ENCODE peak calls at places on chromosome 1, in eight cellular contexts. One of them, this sample, is unnamed.

GRCh38 chr1:16120411-16120810 is 35.5 kb downstream of the EPHA2 start:
- DNase-seq in heart right ventricle: no peak
- DNase-seq in NCI-H2081: no peak
- DNase-seq in stimulated activated CD4-positive, alpha-beta T cell treated with anti-CD3 and anti-CD28 coated beads, TNF-alpha, amount 100 ng/mL, for 48 hours: no peak
- DNase-seq in AG08396: no peak
- DNase-seq in CD8-positive, alpha-beta memory T cell: no peak
- DNase-seq in stimulated activated CD8-positive, alpha-beta memory T cell treated with anti-CD3 and anti-CD28 coated beads, Interleukin-2, amount 100 ng/mL, for 1 hour: no peak
- DNase-seq in HT-29: no peak
- DNase-seq in this sample: no peak

GRCh38 chr1:77347646-77348045 is 65.8 kb downstream of the AK5 start:
- DNase-seq in AG08396: peak
- DNase-seq in stimulated activated CD4-positive, alpha-beta T cell treated with anti-CD3 and anti-CD28 coated beads, TNF-alpha, amount 100 ng/mL, for 48 hours: peak
- DNase-seq in heart right ventricle: no peak
- DNase-seq in stimulated activated CD8-positive, alpha-beta memory T cell treated with anti-CD3 and anti-CD28 coated beads, Interleukin-2, amount 100 ng/mL, for 1 hour: no peak
- DNase-seq in NCI-H2081: no peak
- DNase-seq in CD8-positive, alpha-beta memory T cell: no peak
- DNase-seq in HT-29: no peak
- DNase-seq in this sample: no peak

GRCh38 chr1:81208441-81208840 is 592.3 kb upstream of the ADGRL2 start:
- DNase-seq in AG08396: no peak
- DNase-seq in HT-29: no peak
- DNase-seq in heart right ventricle: no peak
- DNase-seq in stimulated activated CD4-positive, alpha-beta T cell treated with anti-CD3 and anti-CD28 coated beads, TNF-alpha, amount 100 ng/mL, for 48 hours: no peak
- DNase-seq in CD8-positive, alpha-beta memory T cell: no peak
- DNase-seq in stimulated activated CD8-positive, alpha-beta memory T cell treated with anti-CD3 and anti-CD28 coated beads, Interleukin-2, amount 100 ng/mL, for 1 hour: no peak
- DNase-seq in NCI-H2081: no peak
- DNase-seq in this sample: peak

GRCh38 chr1:62415687-62416086 is 21.2 kb upstream of the USP1 start:
- DNase-seq in stimulated activated CD4-positive, alpha-beta T cell treated with anti-CD3 and anti-CD28 coated beads, TNF-alpha, amount 100 ng/mL, for 48 hours: no peak
- DNase-seq in HT-29: no peak
- DNase-seq in CD8-positive, alpha-beta memory T cell: no peak
- DNase-seq in NCI-H2081: no peak
- DNase-seq in stimulated activated CD8-positive, alpha-beta memory T cell treated with anti-CD3 and anti-CD28 coated beads, Interleukin-2, amount 100 ng/mL, for 1 hour: no peak
- DNase-seq in AG08396: no peak
- DNase-seq in heart right ventricle: no peak
- DNase-seq in this sample: no peak

GRCh38 chr1:48673725-48674124 is 103.0 kb downstream of the BEND5 start:
- DNase-seq in NCI-H2081: no peak
- DNase-seq in HT-29: peak
- DNase-seq in stimulated activated CD8-positive, alpha-beta memory T cell treated with anti-CD3 and anti-CD28 coated beads, Interleukin-2, amount 100 ng/mL, for 1 hour: no peak
- DNase-seq in heart right ventricle: no peak
- DNase-seq in AG08396: no peak
- DNase-seq in CD8-positive, alpha-beta memory T cell: no peak
- DNase-seq in stimulated activated CD4-positive, alpha-beta T cell treated with anti-CD3 and anti-CD28 coated beads, TNF-alpha, amount 100 ng/mL, for 48 hours: no peak
- DNase-seq in this sample: no peak

GRCh38 chr1:27138927-27139326 is 16.0 kb downstream of the SLC9A1 start:
- DNase-seq in stimulated activated CD8-positive, alpha-beta memory T cell treated with anti-CD3 and anti-CD28 coated beads, Interleukin-2, amount 100 ng/mL, for 1 hour: no peak
- DNase-seq in NCI-H2081: no peak
- DNase-seq in CD8-positive, alpha-beta memory T cell: no peak
- DNase-seq in heart right ventricle: no peak
- DNase-seq in HT-29: no peak
- DNase-seq in AG08396: no peak
- DNase-seq in stimulated activated CD4-positive, alpha-beta T cell treated with anti-CD3 and anti-CD28 coated beads, TNF-alpha, amount 100 ng/mL, for 48 hours: no peak
- DNase-seq in this sample: no peak

GRCh38 chr1:6152882-6153281 is 27.2 kb downstream of the CHD5 start:
- DNase-seq in heart right ventricle: no peak
- DNase-seq in CD8-positive, alpha-beta memory T cell: no peak
- DNase-seq in AG08396: no peak
- DNase-seq in stimulated activated CD8-positive, alpha-beta memory T cell treated with anti-CD3 and anti-CD28 coated beads, Interleukin-2, amount 100 ng/mL, for 1 hour: no peak
- DNase-seq in HT-29: no peak
- DNase-seq in stimulated activated CD4-positive, alpha-beta T cell treated with anti-CD3 and anti-CD28 coated beads, TNF-alpha, amount 100 ng/mL, for 48 hours: no peak
- DNase-seq in NCI-H2081: no peak
- DNase-seq in this sample: no peak

GRCh38 chr1:109193653-109194590 is 19.8 kb upstream of the SARS1 start:
- DNase-seq in CD8-positive, alpha-beta memory T cell: peak
- DNase-seq in HT-29: peak
- DNase-seq in heart right ventricle: no peak
- DNase-seq in NCI-H2081: peak
- DNase-seq in stimulated activated CD4-positive, alpha-beta T cell treated with anti-CD3 and anti-CD28 coated beads, TNF-alpha, amount 100 ng/mL, for 48 hours: peak
- DNase-seq in stimulated activated CD8-positive, alpha-beta memory T cell treated with anti-CD3 and anti-CD28 coated beads, Interleukin-2, amount 100 ng/mL, for 1 hour: no peak
- DNase-seq in AG08396: peak
- DNase-seq in this sample: no peak

GRCh38 chr1:33930346-33931114 is 66.7 kb downstream of the HMGB4 start:
- DNase-seq in AG08396: no peak
- DNase-seq in stimulated activated CD4-positive, alpha-beta T cell treated with anti-CD3 and anti-CD28 coated beads, TNF-alpha, amount 100 ng/mL, for 48 hours: no peak
- DNase-seq in heart right ventricle: no peak
- DNase-seq in CD8-positive, alpha-beta memory T cell: no peak
- DNase-seq in HT-29: no peak
- DNase-seq in stimulated activated CD8-positive, alpha-beta memory T cell treated with anti-CD3 and anti-CD28 coated beads, Interleukin-2, amount 100 ng/mL, for 1 hour: no peak
- DNase-seq in NCI-H2081: no peak
- DNase-seq in this sample: no peak

GRCh38 chr1:41498809-41499208 is 14.3 kb upstream of the EDN2 start:
- DNase-seq in heart right ventricle: peak
- DNase-seq in stimulated activated CD8-positive, alpha-beta memory T cell treated with anti-CD3 and anti-CD28 coated beads, Interleukin-2, amount 100 ng/mL, for 1 hour: no peak
- DNase-seq in HT-29: no peak
- DNase-seq in AG08396: peak
- DNase-seq in NCI-H2081: no peak
- DNase-seq in CD8-positive, alpha-beta memory T cell: no peak
- DNase-seq in stimulated activated CD4-positive, alpha-beta T cell treated with anti-CD3 and anti-CD28 coated beads, TNF-alpha, amount 100 ng/mL, for 48 hours: no peak
- DNase-seq in this sample: peak

This sample was measured in left ventricle myocardium superior.